ENCODE peak calls at places on chromosomes 7 and 10, in nine cellular contexts. N is A549, J is bronchial epithelial cell, R is astrocyte of the spinal cord, F is fibroblast of lung, K is ascending aorta, H is neural progenitor cell, V is AG09309, B is kidney. G is an unnamed sample.

GRCh38 chr10:97065128-97065527 is 120.6 kb downstream of the SLIT1 start:
- DNase-seq in J (peak), N (peak), R (no peak), V (no peak), K (no peak), F (no peak), H (no peak), B (peak), G (no peak)

GRCh38 chr7:14751461-14751860 is 151.1 kb downstream of the DGKB start:
- DNase-seq in B (no peak), N (no peak), J (peak), R (no peak), K (no peak), F (no peak), V (no peak), H (no peak), G (no peak)

GRCh38 chr10:113961261-113961938 is 82.3 kb upstream of the ADRB1 start:
- DNase-seq in H (no peak), B (no peak), N (no peak), J (no peak), V (no peak), R (no peak), F (no peak), K (no peak), G (peak)

GRCh38 chr10:90968448-90969086 is 47.7 kb upstream of the ANKRD1 start:
- DNase-seq in K (no peak), F (peak), H (no peak), B (no peak), V (peak), J (no peak), R (peak), N (peak), G (no peak)

GRCh38 chr10:101120884-101121660 is 10.0 kb upstream of the TLX1 start:
- DNase-seq in K (no peak), F (no peak), B (peak), R (no peak), H (no peak), N (no peak), V (no peak), J (no peak), G (peak)

GRCh38 chr10:23158370-23158769 is 33.7 kb upstream of the PTF1A start:
- DNase-seq in K (no peak), V (peak), R (peak), F (peak), H (peak), N (peak), J (peak), B (no peak), G (peak)

GRCh38 chr7:135193615-135194081 is 17.7 kb downstream of the WDR91 start:
- DNase-seq in N (no peak), V (peak), F (peak), K (no peak), B (no peak), J (peak), H (no peak), R (peak), G (no peak)

GRCh38 chr10:113562108-113562507 is 9.3 kb downstream of the HABP2 start:
- DNase-seq in J (no peak), F (no peak), H (no peak), N (no peak), R (no peak), B (no peak), V (no peak), K (no peak), G (no peak)

GRCh38 chr7:140485463-140486265 is 6.4 kb upstream of the MKRN1 start:
- DNase-seq in V (no peak), J (peak), F (no peak), R (no peak), N (peak), H (no peak), B (peak), K (no peak), G (no peak)

GRCh38 chr7:2886900-2887299 is 42.8 kb upstream of the GNA12 start:
- DNase-seq in B (no peak), R (peak), J (peak), F (peak), N (peak), H (peak), V (no peak), K (no peak), G (peak)

GRCh38 chr7:31333301-31333700 is 7.2 kb downstream of the NEUROD6 start:
- DNase-seq in R (no peak), V (no peak), K (no peak), B (no peak), N (no peak), J (peak), H (no peak), F (no peak), G (no peak)

GRCh38 chr7:118802726-118803125 is 578.2 kb downstream of the ANKRD7 start:
- DNase-seq in F (no peak), K (no peak), H (no peak), J (no peak), V (no peak), N (no peak), B (no peak), R (no peak), G (no peak)

GRCh38 chr7:44286618-44287487 is 38.5 kb downstream of the CAMK2B start:
- DNase-seq in B (peak), J (no peak), R (no peak), V (no peak), N (no peak), F (no peak), H (no peak), K (peak), G (no peak)

GRCh38 chr7:44287488-44288380 is 37.7 kb downstream of the CAMK2B start:
- DNase-seq in B (peak), R (no peak), N (no peak), K (peak), V (no peak), J (no peak), F (no peak), H (no peak), G (no peak)

GRCh38 chr7:44284881-44285541 is 40.4 kb downstream of the CAMK2B start:
- DNase-seq in V (no peak), J (no peak), H (no peak), K (peak), N (no peak), F (no peak), B (peak), R (no peak), G (no peak)

GRCh38 chr7:44285561-44285960 is 39.8 kb downstream of the CAMK2B start:
- DNase-seq in V (no peak), F (no peak), J (no peak), R (no peak), K (no peak), B (peak), H (no peak), N (no peak), G (no peak)

DNA sequence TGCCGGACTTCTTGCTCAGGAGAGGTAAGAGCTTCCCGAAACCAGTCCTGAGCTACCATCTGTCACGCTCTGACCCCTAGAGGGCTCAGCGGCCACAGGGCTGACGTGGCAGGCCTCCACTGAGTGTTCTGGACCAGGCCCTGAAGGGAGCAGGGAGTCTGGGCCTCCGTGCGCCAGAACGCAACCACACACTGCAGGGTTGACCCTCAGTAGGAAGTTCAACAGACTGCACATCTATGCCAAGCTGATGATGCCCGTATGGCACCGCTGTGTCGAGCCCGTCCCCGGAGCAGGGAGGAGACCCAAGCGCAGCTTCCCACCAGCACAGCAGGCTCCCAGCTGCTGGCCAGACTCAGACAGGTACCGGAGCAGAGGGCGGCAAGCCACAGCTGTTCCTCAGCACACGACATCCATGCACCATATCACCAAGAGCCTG is 39.2 kb downstream of the CAMK2B start:
- DNase-seq in K (peak), N (no peak), V (no peak), R (no peak), J (no peak), B (no peak), H (no peak), F (no peak), G (no peak)
- TF ChIP-seq CTCF in K (no peak), N (no peak), V (no peak), R (no peak), J (no peak), B (no peak), H (peak), F (no peak), G (peak)

DNA sequence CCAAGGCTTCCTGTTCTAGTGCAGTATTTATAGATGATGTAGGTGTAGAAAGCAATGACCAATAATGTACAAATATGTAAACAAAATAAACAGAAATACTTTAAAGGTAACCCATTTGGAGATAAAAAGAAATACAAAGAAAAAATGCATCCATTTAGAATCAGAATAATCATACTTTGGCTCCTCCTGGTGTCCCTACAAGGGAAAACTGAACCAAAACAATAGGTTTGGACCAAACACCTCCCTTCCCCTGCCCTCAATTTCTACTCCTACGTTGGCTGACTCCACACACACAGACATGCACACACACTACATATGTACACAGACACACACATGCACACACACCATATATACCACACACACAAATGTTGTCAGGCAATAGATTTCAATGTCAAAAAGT is 36.0 kb downstream of the C10orf143 start:
- DNase-seq in F (no peak), K (no peak), B (no peak), R (no peak), V (no peak), J (no peak), H (no peak), N (no peak), G (no peak)
- TF ChIP-seq CTCF in F (no peak), K (no peak), B (no peak), R (no peak), V (peak), J (no peak), H (peak), N (no peak), G (no peak)

GRCh38 chr7:38413784-38414183 is 140.3 kb upstream of the TARP start:
- DNase-seq in H (no peak), F (no peak), V (no peak), J (no peak), R (no peak), K (no peak), B (no peak), N (no peak), G (peak)

GRCh38 chr7:38409524-38409923 is 136.1 kb upstream of the TARP start:
- DNase-seq in K (no peak), N (no peak), H (peak), J (no peak), B (no peak), R (no peak), F (no peak), V (no peak), G (no peak)

GRCh38 chr7:38410056-38410455 is 136.6 kb upstream of the TARP start:
- DNase-seq in B (no peak), K (no peak), R (no peak), N (no peak), F (no peak), V (no peak), J (no peak), H (no peak), G (no peak)

DNA sequence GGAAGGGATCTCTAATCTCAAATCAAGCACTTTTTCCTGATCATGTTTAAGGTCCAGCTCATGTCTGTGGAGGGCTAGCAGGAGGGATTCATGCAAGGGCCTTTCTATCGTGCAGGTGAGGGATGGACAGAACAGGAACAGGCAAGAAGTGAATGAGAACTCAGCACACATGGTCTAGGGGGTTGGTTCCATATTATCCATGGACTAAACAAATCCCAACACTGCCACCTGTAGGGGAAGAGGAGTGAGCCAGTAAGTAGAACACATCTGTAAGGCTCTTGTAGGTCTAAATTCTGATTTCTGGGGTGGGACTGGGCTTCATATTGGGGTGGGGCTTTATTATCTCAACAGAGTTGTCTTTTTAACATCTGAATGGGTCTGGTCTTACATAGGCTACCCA is 138.0 kb upstream of the TARP start:
- DNase-seq in J (peak), B (no peak), H (peak), R (no peak), F (peak), K (no peak), V (no peak), N (peak), G (no peak)
- TF ChIP-seq CTCF in J (peak), B (no peak), H (peak), R (peak), F (peak), K (no peak), V (peak), N (no peak), G (no peak)

GRCh38 chr10:103592186-103593021 is 98.9 kb downstream of the NEURL1 start:
- DNase-seq in J (peak), F (peak), H (peak), B (no peak), K (no peak), V (no peak), R (peak), N (peak), G (peak)
- TF ChIP-seq CTCF in J (peak), F (peak), H (peak), B (peak), K (peak), V (peak), R (peak), N (peak), G (peak)

DNA sequence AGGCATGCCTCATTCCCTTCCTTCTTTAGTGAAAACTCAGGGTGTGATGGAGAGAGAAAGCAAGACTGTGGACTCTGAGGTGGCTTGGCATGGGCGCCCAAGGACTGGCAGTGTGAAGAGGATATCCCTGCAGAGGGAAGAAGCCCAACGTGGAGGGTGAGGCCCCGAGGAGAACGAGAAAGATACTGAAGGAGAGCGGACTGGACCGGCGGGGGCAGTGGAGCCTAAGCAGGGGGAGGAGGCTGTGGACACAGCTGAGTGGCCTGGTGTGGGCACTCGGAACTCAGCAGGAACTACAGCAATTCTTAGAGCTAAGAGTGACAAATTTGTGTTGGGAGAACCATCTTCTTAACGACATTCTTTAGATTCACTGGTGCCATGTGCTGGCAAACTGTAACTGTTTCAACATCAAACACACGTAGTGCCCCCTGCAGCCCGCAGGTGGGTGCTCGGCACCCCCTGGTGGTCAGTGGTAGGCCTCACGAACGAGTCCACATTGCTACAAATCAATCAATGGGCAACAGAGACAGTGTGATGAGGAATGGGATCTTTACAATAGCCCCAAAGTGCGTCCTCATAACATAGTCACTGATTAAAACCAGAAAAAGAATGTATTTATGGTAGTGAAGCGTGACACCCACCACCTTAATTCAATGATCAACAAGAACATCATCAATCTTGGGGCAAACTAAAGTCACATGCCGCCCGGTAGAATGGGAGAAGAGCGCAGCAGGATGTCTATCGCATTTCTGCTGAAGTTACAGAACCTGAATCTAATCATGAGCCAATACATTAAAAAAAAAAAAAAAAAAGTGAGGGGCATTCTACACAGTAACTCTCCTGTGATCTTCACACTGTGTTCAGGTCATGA is 2.0 kb upstream of the SFTPA1 start:
- DNase-seq in H (peak), V (no peak), N (peak), B (no peak), J (peak), R (peak), K (no peak), F (peak), G (peak)
- TF ChIP-seq CTCF in H (peak), V (peak), N (peak), B (peak), J (peak), R (peak), K (peak), F (peak), G (peak)

DNA sequence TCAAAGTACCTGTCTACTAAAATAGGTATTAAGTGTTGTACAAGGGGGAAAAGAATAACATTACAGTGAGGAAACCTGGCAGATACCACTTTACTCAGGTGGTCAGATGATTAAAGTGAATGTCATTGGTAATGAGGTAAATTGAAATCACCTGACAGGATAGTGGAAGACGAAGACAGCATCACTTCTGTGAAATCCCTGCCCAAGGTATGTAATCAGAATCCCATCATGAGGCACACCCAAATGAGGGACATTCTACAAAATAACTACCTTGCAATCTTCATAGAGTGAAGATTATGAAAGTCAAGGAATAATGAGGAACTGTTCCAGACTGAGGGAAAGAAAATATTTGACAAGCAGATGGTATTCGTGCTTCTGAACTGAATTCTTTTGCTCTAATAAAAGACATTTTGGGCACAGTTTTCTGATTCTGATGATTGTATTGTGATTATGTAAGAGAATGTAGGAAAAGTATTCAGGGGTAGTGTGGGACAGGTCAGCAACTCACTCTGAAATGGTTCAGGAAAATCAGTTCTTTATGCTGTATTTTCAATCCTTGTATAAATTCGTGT is 33.3 kb upstream of the ARMS2 start:
- DNase-seq in K (no peak), H (no peak), F (no peak), R (no peak), V (peak), J (peak), B (no peak), N (no peak), G (no peak)
- TF ChIP-seq CTCF in K (no peak), H (no peak), F (no peak), R (no peak), V (no peak), J (no peak), B (no peak), N (no peak), G (no peak)

GRCh38 chr10:122725768-122726167 is 26.1 kb upstream of the C10orf120 start:
- DNase-seq in B (no peak), V (no peak), J (no peak), N (peak), H (no peak), R (no peak), K (no peak), F (no peak), G (no peak)
- TF ChIP-seq CTCF in B (no peak), V (no peak), J (peak), N (no peak), H (peak), R (no peak), K (no peak), F (no peak), G (no peak)

G was measured in GM10248.